ENCODE peak calls at places on chromosome 9, in six cellular contexts. O, L, Y, P, R and E are unnamed samples.

GRCh38 chr9:109821711-109822110 is 41.7 kb downstream of the PALM2AKAP2 start:
- DNase-seq in Y (no peak), L (no peak), O (no peak), P (no peak), R (no peak), E (no peak)

GRCh38 chr9:111897831-111898144 is 1.2 kb downstream of the UGCG start:
- DNase-seq in R (peak; percentile 39), L (peak; percentile 82), O (no peak), P (no peak), Y (peak; percentile 39), E (peak; percentile 66)

GRCh38 chr9:128190516-128191405 is 611 bp downstream of the CIZ1 start:
- DNase-seq in R (no peak), P (no peak), L (peak; percentile 37), O (no peak), Y (no peak), E (peak; percentile 17)

GRCh38 chr9:72006481-72006880 is 53.9 kb downstream of the C9orf57 start:
- DNase-seq in R (peak; percentile 35), Y (no peak), P (no peak), L (no peak), O (no peak), E (peak; percentile 9)

GRCh38 chr9:93223241-93224180 is 39.6 kb downstream of the WNK2 start:
- DNase-seq in Y (peak; percentile 66), L (no peak), P (no peak), O (no peak), R (peak; percentile 50), E (peak; percentile 47)

GRCh38 chr9:114397848-114398605 is 10.2 kb upstream of the AKNA start:
- DNase-seq in P (peak; percentile 99), R (peak; percentile 80), L (peak; percentile 97), Y (peak; percentile 94), O (peak; percentile 93), E (peak; percentile 94)

GRCh38 chr9:126015446-126015845 is 268.3 kb downstream of the PBX3 start:
- DNase-seq in R (no peak), Y (no peak), L (no peak), O (no peak), P (no peak), E (no peak)

GRCh38 chr9:128383007-128383753 is 12.0 kb downstream of the URM1 start:
- DNase-seq in L (no peak), P (no peak), R (no peak), Y (no peak), O (no peak), E (no peak)

GRCh38 chr9:114117996-114118830 is 19.1 kb upstream of the KIF12 start:
- DNase-seq in P (no peak), R (no peak), O (no peak), Y (no peak), L (no peak), E (no peak)

GRCh38 chr9:15357050-15357653 is 50.1 kb upstream of the TTC39B start:
- DNase-seq in O (no peak), P (no peak), Y (no peak), R (no peak), L (peak; percentile 16), E (no peak)

GRCh38 chr9:105690742-105691141 is 3.6 kb upstream of the TMEM38B start:
- DNase-seq in P (peak; percentile 46), L (no peak), Y (peak; percentile 42), O (no peak), R (no peak), E (peak; percentile 36)

GRCh38 chr9:3879315-3879714 is 353.5 kb upstream of the RFX3 start:
- DNase-seq in O (no peak), R (no peak), L (no peak), P (no peak), Y (no peak), E (no peak)

GRCh38 chr9:113247640-113248039 is 26.3 kb downstream of the SLC31A1 start:
- DNase-seq in Y (no peak), L (no peak), P (no peak), R (no peak), O (no peak), E (no peak)

GRCh38 chr9:16154570-16155078 is 601.8 kb downstream of the CCDC171 start:
- DNase-seq in L (peak; percentile 4), R (peak; percentile 35), O (no peak), P (no peak), Y (no peak), E (peak; percentile 24)

GRCh38 chr9:4741365-4742031 is 496 bp upstream of the AK3 start:
- DNase-seq in O (no peak), Y (peak; percentile 13), L (peak; percentile 28), P (peak; percentile 53), R (peak; percentile 18), E (peak; percentile 21)

GRCh38 chr9:136013524-136014034 is 52.4 kb upstream of the UBAC1 start:
- DNase-seq in L (peak; percentile 30), R (no peak), P (no peak), O (no peak), Y (no peak), E (no peak)

GRCh38 chr9:70532753-70533152 is 118.3 kb upstream of the KLF9 start:
- DNase-seq in L (no peak), R (no peak), O (no peak), P (no peak), Y (no peak), E (no peak)

GRCh38 chr9:129336130-129336528 is 158.1 kb upstream of the IER5L start:
- DNase-seq in Y (peak; percentile 91), R (peak; percentile 65), P (no peak), O (no peak), L (no peak), E (peak; percentile 88)

GRCh38 chr9:124128568-124128967 is 117.0 kb downstream of the LHX2 start:
- DNase-seq in R (no peak), O (no peak), Y (no peak), P (no peak), L (no peak), E (no peak)

GRCh38 chr9:129569506-129570449 is 51.1 kb downstream of the C9orf50 start:
- DNase-seq in O (no peak), R (peak; percentile 50), L (peak; percentile 21), P (peak; percentile 55), Y (peak; percentile 41), E (no peak)

GRCh38 chr9:16598316-16598715 is 272.2 kb downstream of the BNC2 start:
- DNase-seq in P (no peak), R (peak; percentile 48), L (no peak), Y (peak; percentile 49), O (no peak), E (peak; percentile 49)

GRCh38 chr9:114047717-114048116 is 30.4 kb downstream of the AMBP start:
- DNase-seq in O (no peak), L (peak; percentile 15), R (no peak), Y (peak; percentile 25), P (no peak), E (peak; percentile 10)

GRCh38 chr9:69758001-69758730 is 1.6 kb downstream of the PTAR1 start:
- DNase-seq in Y (peak; percentile 48), R (peak; percentile 38), O (no peak), L (peak; percentile 37), P (no peak), E (peak; percentile 70)

GRCh38 chr9:113454914-113455761 is 8.4 kb upstream of the RGS3 start:
- DNase-seq in R (peak; percentile 84), O (no peak), Y (peak; percentile 94), L (peak; percentile 21), P (peak; percentile 61), E (peak; percentile 98)

GRCh38 chr9:98974994-98975712 is 31.4 kb downstream of the COL15A1 start:
- DNase-seq in P (peak; percentile 91), O (no peak), Y (peak; percentile 72), R (peak; percentile 68), L (peak; percentile 47), E (peak; percentile 69)

GRCh38 chr9:128027705-128028104 is 39.4 kb downstream of the NAIF1 start:
- DNase-seq in R (no peak), Y (no peak), L (no peak), P (no peak), O (no peak), E (no peak)

GRCh38 chr9:37449877-37450632 is 15.2 kb downstream of the ZBTB5 start:
- DNase-seq in L (no peak), R (no peak), O (no peak), P (no peak), Y (no peak), E (no peak)

GRCh38 chr9:91949293-91949945 is 609 bp downstream of the ROR2 start:
- DNase-seq in Y (peak; percentile 29), P (peak; percentile 36), L (no peak), R (no peak), O (no peak), E (no peak)

GRCh38 chr9:8074645-8075044 is 275.1 kb upstream of the DMAC1 start:
- DNase-seq in Y (no peak), R (no peak), O (no peak), P (no peak), L (no peak), E (no peak)

GRCh38 chr9:8070779-8071444 is 271.3 kb upstream of the DMAC1 start:
- DNase-seq in L (no peak), P (no peak), Y (no peak), O (no peak), R (no peak), E (no peak)

GRCh38 chr9:8071445-8071798 is 271.8 kb upstream of the DMAC1 start:
- DNase-seq in Y (no peak), R (no peak), L (no peak), P (no peak), O (no peak), E (no peak)
- H3K4me3 ChIP-seq in Y (no peak overlapping the region), R (no peak overlapping the region), L (no peak overlapping the region), P (no peak overlapping the region), O (no peak overlapping the region), E (no peak overlapping the region)

GRCh38 chr9:120324996-120325642 is 254.8 kb downstream of the CDK5RAP2 start:
- DNase-seq in P (peak; percentile 13), O (no peak), Y (no peak), L (peak; percentile 28), R (no peak), E (no peak)
- TF ChIP-seq CTCF in P (peak; percentile 26), O (no peak), Y (no peak), L (peak; percentile 67), R (no peak), E (no peak)

GRCh38 chr9:89637787-89638186 is 33.0 kb downstream of the GADD45G start:
- DNase-seq in Y (no peak), L (no peak), R (no peak), O (no peak), P (no peak), E (no peak)
- H3K4me3 ChIP-seq in Y (no peak overlapping the region), L (no peak overlapping the region), R (no peak overlapping the region), O (no peak overlapping the region), P (no peak overlapping the region), E (no peak overlapping the region)

GRCh38 chr9:32384364-32385134 is at the start of gene ACO1:
- DNase-seq in R (peak; percentile 77), Y (peak; percentile 92), O (peak; percentile 50), P (peak; percentile 96), L (peak; percentile 87), E (peak; percentile 77)
- TF ChIP-seq CTCF in R (no peak), Y (no peak), O (no peak), P (peak; percentile 30), L (peak; percentile 48), E (no peak)